ENCODE peak calls at places on chromosome 3, in seven cellular contexts. I is SHP77, M is Daoy, F is endothelial cell of umbilical vein, S is GM12892, D is activated T-cell treated with anti-CD3 and anti-CD28 coated beads for 1 hour, K is left ventricle myocardium inferior. W is an unnamed sample.

GRCh38 chr3:27638604-27639003 is 83.5 kb downstream of the EOMES start:
- DNase-seq in F (no peak), M (no peak), D (no peak), S (no peak), I (no peak), K (no peak), W (no peak)

GRCh38 chr3:142963266-142964149 is at the start of gene PAQR9:
- DNase-seq in M (peak; percentile 46), S (peak; percentile 36), K (peak; percentile 27), D (no peak), I (no peak), F (no peak), W (no peak)

GRCh38 chr3:193872265-193872753 is 263.6 kb upstream of the HES1 start:
- DNase-seq in F (peak; percentile 72), M (peak; percentile 98), D (no peak), K (no peak), I (no peak), S (no peak), W (no peak)

GRCh38 chr3:191753186-191753585 is 292.2 kb downstream of the PYDC2 start:
- DNase-seq in F (no peak), D (no peak), M (peak; percentile 21), S (no peak), I (no peak), K (no peak), W (no peak)

GRCh38 chr3:121557426-121557934 is 10.3 kb upstream of the ARGFX start:
- DNase-seq in S (no peak), M (no peak), D (no peak), F (no peak), K (no peak), I (no peak), W (no peak)

GRCh38 chr3:139281512-139282196 is 62.2 kb upstream of the MRPS22 start:
- DNase-seq in F (no peak), M (peak; percentile 28), S (no peak), D (no peak), I (peak; percentile 12), K (no peak), W (no peak)

GRCh38 chr3:122978569-122978968 is 49.0 kb downstream of the SEMA5B start:
- DNase-seq in F (no peak), M (no peak), K (no peak), D (no peak), S (no peak), I (no peak), W (no peak)

GRCh38 chr3:144380832-144381231 is 409.2 kb downstream of the DIPK2A start:
- DNase-seq in F (no peak), D (no peak), K (no peak), I (no peak), M (no peak), S (no peak), W (no peak)

GRCh38 chr3:13111173-13111873 is 38.1 kb upstream of the IQSEC1 start:
- DNase-seq in K (no peak), I (peak; percentile 3), M (no peak), F (no peak), D (no peak), S (no peak), W (no peak)

GRCh38 chr3:126525853-126526667 is 2.1 kb downstream of the CHST13 start:
- DNase-seq in D (no peak), K (no peak), S (no peak), I (no peak), F (no peak), M (no peak), W (no peak)

GRCh38 chr3:160793853-160794252 is 37.8 kb downstream of the PPM1L start:
- DNase-seq in M (no peak), K (no peak), F (no peak), I (no peak), D (no peak), S (no peak), W (no peak)

GRCh38 chr3:169846458-169847193 is 23.1 kb downstream of the LRRC31 start:
- DNase-seq in K (no peak), S (peak; percentile 41), D (no peak), M (peak; percentile 85), I (no peak), F (no peak), W (no peak)

GRCh38 chr3:50170689-50171088 is 15.6 kb downstream of the SEMA3F start:
- DNase-seq in K (peak; percentile 55), I (no peak), D (no peak), S (no peak), M (peak; percentile 79), F (peak; percentile 90), W (no peak)

GRCh38 chr3:29642393-29643033 is 361.6 kb downstream of the RBMS3 start:
- DNase-seq in M (peak; percentile 52), I (peak; percentile 0), S (no peak), F (peak; percentile 36), D (no peak), K (no peak), W (no peak)

GRCh38 chr3:5021571-5022092 is 42.4 kb downstream of the BHLHE40 start:
- DNase-seq in I (no peak), K (no peak), M (peak; percentile 81), F (peak; percentile 62), S (no peak), D (no peak), W (no peak)

GRCh38 chr3:169403855-169404254 is 259.7 kb downstream of the MECOM start:
- DNase-seq in D (no peak), M (no peak), F (no peak), I (no peak), K (no peak), S (no peak), W (no peak)

GRCh38 chr3:190130037-190130436 is 9.3 kb upstream of the P3H2 start:
- DNase-seq in D (no peak), I (no peak), M (no peak), F (no peak), S (no peak), K (no peak), W (no peak)

GRCh38 chr3:158845748-158846350 is 44.0 kb downstream of the MFSD1 start:
- DNase-seq in K (no peak), M (peak; percentile 37), F (peak; percentile 30), S (peak; percentile 19), D (peak; percentile 15), I (peak; percentile 35), W (no peak)

GRCh38 chr3:121855555-121855954 is 20.5 kb downstream of the EAF2 start:
- DNase-seq in I (peak; percentile 2), M (no peak), K (no peak), F (peak; percentile 8), D (no peak), S (no peak), W (no peak)

GRCh38 chr3:178382388-178383061 is 153.7 kb upstream of the KCNMB2 start:
- DNase-seq in F (peak; percentile 95), I (no peak), D (no peak), S (no peak), M (peak; percentile 9), K (no peak), W (no peak)

GRCh38 chr3:161310649-161311423 is 60.5 kb downstream of the SPTSSB start:
- DNase-seq in K (no peak), F (no peak), M (no peak), I (no peak), D (no peak), S (peak; percentile 7), W (peak; percentile 22)

GRCh38 chr3:194275231-194275671 is 75.9 kb downstream of the CPN2 start:
- DNase-seq in M (peak; percentile 44), F (peak; percentile 24), D (no peak), K (no peak), S (no peak), I (no peak), W (no peak)

GRCh38 chr3:12656193-12656592 is 7.7 kb downstream of the RAF1 start:
- DNase-seq in M (no peak), K (no peak), F (no peak), D (no peak), S (no peak), I (no peak), W (no peak)

GRCh38 chr3:40623567-40623966 is 98.8 kb downstream of the ZNF621 start:
- DNase-seq in F (no peak), D (no peak), S (no peak), M (peak; percentile 46), K (no peak), I (no peak), W (no peak)

GRCh38 chr3:23949784-23950183 is 4.7 kb downstream of the NR1D2 start:
- DNase-seq in I (peak; percentile 37), D (no peak), S (no peak), K (peak; percentile 66), F (peak; percentile 26), M (peak; percentile 25), W (no peak)

GRCh38 chr3:114319453-114319852 is 25.6 kb downstream of the TIGIT start:
- DNase-seq in D (no peak), S (no peak), M (peak; percentile 62), I (peak; percentile 70), K (no peak), F (peak; percentile 13), W (no peak)

GRCh38 chr3:89613241-89613640 is 505.8 kb downstream of the EPHA3 start:
- DNase-seq in I (no peak), D (no peak), F (no peak), K (no peak), S (no peak), M (no peak), W (no peak)

GRCh38 chr3:136642714-136643113 is 109.5 kb downstream of the STAG1 start:
- DNase-seq in F (no peak), D (no peak), S (no peak), K (no peak), I (no peak), M (no peak), W (no peak)

GRCh38 chr3:31466016-31466415 is 66.7 kb upstream of the STT3B start:
- DNase-seq in K (no peak), I (no peak), M (no peak), D (no peak), F (no peak), S (no peak), W (no peak)

GRCh38 chr3:134710313-134710680 is 59.5 kb upstream of the KY start:
- DNase-seq in S (no peak), D (no peak), I (no peak), F (no peak), K (no peak), M (no peak), W (no peak)